ENCODE peak calls at places on chromosome 6, in seven cellular contexts. Q, Y, U, P, F, T and J are unnamed samples.

GRCh38 chr6:132025468-132025867 is 74.3 kb upstream of the CCN2 start:
- DNase-seq in Q (no peak), Y (no peak), U (no peak), P (no peak), F (no peak), T (no peak), J (no peak)

GRCh38 chr6:4872841-4873240 is 96.6 kb downstream of the CDYL start:
- DNase-seq in Q (no peak), Y (no peak), U (no peak), P (no peak), F (peak; percentile 68), T (no peak), J (no peak)

GRCh38 chr6:98514073-98514720 is 320.2 kb upstream of the POU3F2 start:
- DNase-seq in Q (no peak), Y (no peak), U (no peak), P (no peak), F (no peak), T (no peak), J (no peak)

GRCh38 chr6:131952886-131953509 is 1.8 kb upstream of the CCN2 start:
- DNase-seq in Q (no peak), Y (no peak), U (no peak), P (no peak), F (no peak), T (no peak), J (no peak)

GRCh38 chr6:39228111-39228971 is 934 bp downstream of the KCNK5 start:
- DNase-seq in Q (no peak), Y (no peak), U (no peak), P (no peak), F (no peak), T (no peak), J (no peak)

GRCh38 chr6:169473663-169474062 is 220.0 kb upstream of the THBS2 start:
- DNase-seq in Q (no peak), Y (no peak), U (no peak), P (no peak), F (no peak), T (no peak), J (no peak)

GRCh38 chr6:49564552-49564951 is 14.1 kb downstream of the C6orf141 start:
- DNase-seq in Q (no peak), Y (no peak), U (no peak), P (no peak), F (no peak), T (no peak), J (no peak)

GRCh38 chr6:75800133-75800532 is 51.1 kb downstream of the MYO6 start:
- DNase-seq in Q (no peak), Y (no peak), U (no peak), P (no peak), F (no peak), T (no peak), J (no peak)

DNA sequence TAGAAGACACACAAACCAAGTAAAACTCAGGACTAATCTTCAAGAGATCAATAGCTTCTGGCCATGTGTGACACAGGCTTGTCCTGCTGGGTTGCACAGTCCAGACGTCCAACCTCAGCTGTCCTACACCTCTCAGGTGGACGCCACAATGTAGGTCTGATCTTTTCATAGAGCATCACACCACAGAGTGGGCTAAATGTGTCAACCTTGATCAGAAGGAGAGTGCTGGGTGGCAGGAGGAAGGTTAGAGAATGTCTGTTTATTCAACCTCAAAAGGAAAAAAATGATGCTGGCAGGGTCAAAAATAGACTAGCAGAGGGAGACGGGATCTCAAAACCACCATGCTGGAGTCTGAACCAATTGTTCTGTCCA is 41.7 kb downstream of the GFOD1 start:
- DNase-seq in Q (no peak), Y (no peak), U (no peak), P (no peak), F (no peak), T (no peak), J (no peak)
- H3K27ac ChIP-seq in Q (peak overlapping the region; percentile 40), Y (peak overlapping the region; percentile 46), U (peak overlapping the region; percentile 79), P (peak overlapping the region; percentile 69), F (peak overlapping the region; percentile 48), T (peak overlapping the region; percentile 73), J (peak overlapping the region; percentile 72)

GRCh38 chr6:14965340-14966102 is 280.3 kb upstream of the JARID2 start:
- DNase-seq in Q (no peak), Y (no peak), U (no peak), P (no peak), F (no peak), T (no peak), J (no peak)
- H3K4me1 ChIP-seq in Q (no peaks in the 10 kb centered on the region), Y (no peaks in the 10 kb centered on the region), U (no peaks in the 10 kb centered on the region), P (no peaks in the 10 kb centered on the region), F (peaks cover 5% of the 10 kb centered on the region), T (no peaks in the 10 kb centered on the region), J (no peaks in the 10 kb centered on the region)

GRCh38 chr6:12013368-12013617 is 1.2 kb downstream of the HIVEP1 start:
- DNase-seq in Q (no peak), Y (no peak), U (no peak), P (no peak), F (no peak), T (no peak), J (no peak)

GRCh38 chr6:12012231-12012565 is at the start of gene HIVEP1:
- DNase-seq in Q (no peak), Y (peak; percentile 75), U (no peak), P (peak; percentile 40), F (no peak), T (peak; percentile 71), J (no peak)

GRCh38 chr6:12011276-12012112 is 618 bp upstream of the HIVEP1 start:
- DNase-seq in Q (peak; percentile 98), Y (peak; percentile 99), U (peak; percentile 96), P (peak; percentile 98), F (peak; percentile 96), T (peak; percentile 99), J (peak; percentile 98)

GRCh38 chr6:12014027-12014872 is 2.1 kb downstream of the HIVEP1 start:
- DNase-seq in Q (no peak), Y (no peak), U (no peak), P (no peak), F (peak; percentile 90), T (no peak), J (no peak)

DNA sequence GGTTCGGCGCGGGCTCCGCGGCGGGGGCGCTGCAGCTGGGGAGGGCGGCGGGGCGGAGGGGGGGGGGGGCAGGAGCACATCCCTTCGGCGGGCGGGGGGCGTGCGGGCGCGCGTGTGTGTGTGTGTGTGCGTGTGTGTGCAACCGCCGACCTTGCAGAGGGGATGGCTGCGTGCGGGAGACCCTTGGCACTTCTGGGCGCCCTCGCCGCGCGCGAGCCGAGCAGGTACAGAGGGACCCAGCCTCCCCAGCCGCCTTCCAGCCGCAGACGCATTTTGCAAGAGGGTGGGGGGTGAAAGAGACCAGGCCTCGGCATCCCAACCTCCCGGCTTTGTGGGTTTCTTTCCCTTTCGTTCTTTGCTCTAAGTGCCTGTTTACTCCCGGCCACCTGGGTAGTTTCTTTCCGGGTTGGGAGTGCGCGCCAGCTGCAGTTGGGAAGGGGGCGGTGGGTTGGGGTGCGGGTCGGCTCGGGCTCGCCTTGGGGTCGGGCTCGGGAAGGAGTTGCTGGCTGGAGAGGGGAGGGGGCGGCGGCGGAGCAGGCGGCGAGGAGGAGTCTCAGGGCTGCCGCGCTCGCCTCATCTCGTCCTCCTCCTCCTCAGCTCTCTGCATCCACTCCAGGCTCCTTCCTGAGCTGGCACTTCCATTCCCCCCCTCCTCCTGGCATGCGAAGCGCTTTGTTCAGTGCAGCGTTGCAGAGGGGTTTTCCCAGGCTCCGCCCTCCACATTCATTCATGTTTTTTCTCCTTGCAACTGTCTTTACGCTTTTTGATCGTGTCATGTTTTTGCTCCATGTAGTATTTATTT is 655 bp downstream of the HIVEP1 start:
- DNase-seq in Q (peak; percentile 74), Y (peak; percentile 88), U (peak; percentile 61), P (peak; percentile 68), F (peak; percentile 95), T (peak; percentile 84), J (peak; percentile 36)
- TF ChIP-seq POLR2A in Q (no peak), Y (peak; percentile 18), U (no peak), P (no peak), F (peak; percentile 90), T (peak; percentile 22), J (peak; percentile 31)

GRCh38 chr6:87257046-87257445 is 65.3 kb upstream of the SMIM8 start:
- DNase-seq in Q (no peak), Y (no peak), U (no peak), P (no peak), F (no peak), T (no peak), J (no peak)

GRCh38 chr6:87251725-87252124 is 70.7 kb upstream of the SMIM8 start:
- DNase-seq in Q (no peak), Y (no peak), U (no peak), P (no peak), F (no peak), T (no peak), J (no peak)

GRCh38 chr6:87250019-87250418 is 72.4 kb upstream of the SMIM8 start:
- DNase-seq in Q (no peak), Y (no peak), U (no peak), P (no peak), F (no peak), T (no peak), J (no peak)

GRCh38 chr6:87251225-87251624 is 71.2 kb upstream of the SMIM8 start:
- DNase-seq in Q (no peak), Y (no peak), U (no peak), P (no peak), F (no peak), T (no peak), J (no peak)
- H3K27ac ChIP-seq in Q (no peak overlapping the region), Y (no peak overlapping the region), U (no peak overlapping the region), P (no peak overlapping the region), F (no peak overlapping the region), T (no peak overlapping the region), J (no peak overlapping the region)

GRCh38 chr6:87794922-87795885 is 93.2 kb upstream of the AKIRIN2 start:
- DNase-seq in Q (no peak), Y (no peak), U (no peak), P (no peak), F (no peak), T (no peak), J (no peak)

GRCh38 chr6:87799651-87800050 is 97.6 kb upstream of the AKIRIN2 start:
- DNase-seq in Q (no peak), Y (no peak), U (no peak), P (no peak), F (no peak), T (no peak), J (no peak)

GRCh38 chr6:87803784-87804183 is 101.8 kb upstream of the AKIRIN2 start:
- DNase-seq in Q (no peak), Y (no peak), U (no peak), P (no peak), F (no peak), T (no peak), J (no peak)

GRCh38 chr6:87793340-87793739 is 91.3 kb upstream of the AKIRIN2 start:
- DNase-seq in Q (no peak), Y (no peak), U (no peak), P (no peak), F (no peak), T (no peak), J (no peak)

GRCh38 chr6:87798393-87799278 is 96.6 kb upstream of the AKIRIN2 start:
- DNase-seq in Q (no peak), Y (no peak), U (no peak), P (no peak), F (no peak), T (no peak), J (no peak)
- H3K4me1 ChIP-seq in Q (no peaks in the 10 kb centered on the region), Y (peaks cover 2% of the 10 kb centered on the region), U (no peaks in the 10 kb centered on the region), P (no peaks in the 10 kb centered on the region), F (no peaks in the 10 kb centered on the region), T (no peaks in the 10 kb centered on the region), J (no peaks in the 10 kb centered on the region)